ENCODE peak calls at places on chromosomes 13 and 19, in seven cellular contexts. U is substantia nigra; Z is DMS153; C is Caco-2; G is COR-L47; O is EH; N is stimulated activated CD4-positive, alpha-beta T cell treated with anti-CD3 and anti-CD28 coated beads, Interleukin-2, amount 100 ng/mL, for 48 hours. B is an unnamed sample.

GRCh38 chr13:112916296-112916695 is 52.7 kb upstream of the MCF2L start:
- DNase-seq in U (no peak), Z (no peak), C (no peak), G (no peak), O (no peak), N (no peak), B (no peak)

GRCh38 chr13:99312493-99312883 is 5.3 kb upstream of the GPR183 start:
- DNase-seq in U (peak; percentile 48), Z (no peak), C (no peak), G (no peak), O (peak; percentile 87), N (no peak), B (no peak)

GRCh38 chr19:10812196-10812595 is 23.8 kb downstream of the TMED1 start:
- DNase-seq in U (no peak), Z (no peak), C (no peak), G (no peak), O (peak; percentile 26), N (no peak), B (no peak)

GRCh38 chr19:43596842-43597461 is 557 bp downstream of the ZNF576 start:
- DNase-seq in U (no peak), Z (no peak), C (no peak), G (no peak), O (peak; percentile 24), N (no peak), B (no peak)

GRCh38 chr13:95494082-95494681 is 58.3 kb upstream of the CLDN10 start:
- DNase-seq in U (no peak), Z (peak; percentile 92), C (peak; percentile 66), G (peak; percentile 56), O (peak; percentile 57), N (no peak), B (peak; percentile 14)

GRCh38 chr13:74464656-74465055 is 330.5 kb upstream of the KLF12 start:
- DNase-seq in U (no peak), Z (no peak), C (no peak), G (peak; percentile 82), O (no peak), N (no peak), B (no peak)

GRCh38 chr19:48509467-48510194 is 2.0 kb downstream of the LMTK3 start:
- DNase-seq in U (no peak), Z (no peak), C (no peak), G (no peak), O (peak; percentile 42), N (no peak), B (no peak)

GRCh38 chr19:11018179-11018578 is 57.3 kb downstream of the SMARCA4 start:
- DNase-seq in U (no peak), Z (no peak), C (peak; percentile 32), G (no peak), O (no peak), N (no peak), B (no peak)

GRCh38 chr13:99982021-99982740 is 597 bp downstream of the ZIC2 start:
- DNase-seq in U (no peak), Z (no peak), C (peak; percentile 50), G (no peak), O (peak; percentile 28), N (no peak), B (no peak)

GRCh38 chr19:5032101-5032967 is 63.4 kb downstream of the KDM4B start:
- DNase-seq in U (no peak), Z (no peak), C (no peak), G (no peak), O (peak; percentile 19), N (no peak), B (no peak)

GRCh38 chr13:101623469-101624209 is 171.2 kb downstream of the ITGBL1 start:
- DNase-seq in U (no peak), Z (no peak), C (no peak), G (no peak), O (peak; percentile 35), N (no peak), B (no peak)

GRCh38 chr19:58054792-58055482 is 4.1 kb upstream of the ZNF135 start:
- DNase-seq in U (peak; percentile 37), Z (no peak), C (no peak), G (peak; percentile 5), O (no peak), N (no peak), B (no peak)

GRCh38 chr13:93603043-93603442 is 376.4 kb downstream of the GPC6 start:
- DNase-seq in U (no peak), Z (no peak), C (no peak), G (no peak), O (peak; percentile 81), N (no peak), B (no peak)

GRCh38 chr19:4556574-4557185 is 2.8 kb downstream of the SEMA6B start:
- DNase-seq in U (no peak), Z (no peak), C (peak; percentile 53), G (no peak), O (peak; percentile 33), N (peak; percentile 23), B (no peak)

GRCh38 chr19:52191951-52192350 is 2.1 kb downstream of the PPP2R1A start:
- DNase-seq in U (no peak), Z (no peak), C (no peak), G (no peak), O (no peak), N (no peak), B (no peak)

GRCh38 chr19:3179739-3180293 is 1.2 kb downstream of the S1PR4 start:
- DNase-seq in U (no peak), Z (no peak), C (no peak), G (no peak), O (no peak), N (no peak), B (no peak)

GRCh38 chr13:42720116-42720857 is 61.1 kb upstream of the FAM216B start:
- DNase-seq in U (no peak), Z (peak; percentile 71), C (peak; percentile 52), G (no peak), O (peak; percentile 96), N (no peak), B (no peak)

GRCh38 chr13:50923272-50923671 is 13.7 kb downstream of the RNASEH2B start:
- DNase-seq in U (no peak), Z (no peak), C (no peak), G (no peak), O (no peak), N (no peak), B (no peak)

GRCh38 chr19:50878851-50879250 is 5.6 kb downstream of the KLK2 start:
- DNase-seq in U (no peak), Z (no peak), C (no peak), G (no peak), O (no peak), N (no peak), B (no peak)

GRCh38 chr19:18780631-18781030 is 10.5 kb downstream of the COMP start:
- DNase-seq in U (no peak), Z (no peak), C (no peak), G (no peak), O (no peak), N (no peak), B (no peak)

GRCh38 chr19:34549833-34550232 is 68.3 kb downstream of the WTIP start:
- DNase-seq in U (no peak), Z (no peak), C (no peak), G (no peak), O (no peak), N (no peak), B (no peak)

GRCh38 chr19:12913011-12913561 is 6.0 kb downstream of the SYCE2 start:
- DNase-seq in U (peak; percentile 60), Z (peak; percentile 98), C (no peak), G (peak; percentile 98), O (peak; percentile 54), N (no peak), B (peak; percentile 99)

GRCh38 chr19:58009666-58010301 is 7.2 kb upstream of the ZNF606 start:
- DNase-seq in U (peak; percentile 73), Z (no peak), C (peak; percentile 81), G (peak; percentile 79), O (peak; percentile 41), N (peak; percentile 26), B (peak; percentile 83)

GRCh38 chr13:50257646-50258045 is 242.4 kb downstream of the KCNRG start:
- DNase-seq in U (no peak), Z (no peak), C (no peak), G (no peak), O (no peak), N (no peak), B (no peak)

GRCh38 chr13:108272333-108272732 is 2.8 kb downstream of the TNFSF13B start:
- DNase-seq in U (no peak), Z (no peak), C (no peak), G (no peak), O (peak; percentile 43), N (no peak), B (no peak)

GRCh38 chr13:110227416-110227815 is 79.5 kb downstream of the COL4A1 start:
- DNase-seq in U (no peak), Z (no peak), C (no peak), G (no peak), O (no peak), N (no peak), B (no peak)

GRCh38 chr19:14686411-14686810 is 3.4 kb upstream of the ZNF333 start:
- DNase-seq in U (no peak), Z (no peak), C (peak; percentile 9), G (peak; percentile 16), O (peak; percentile 8), N (peak; percentile 7), B (no peak)

GRCh38 chr13:102825921-102826706 is 19.7 kb upstream of the ERCC5 start:
- DNase-seq in U (no peak), Z (no peak), C (no peak), G (no peak), O (peak; percentile 92), N (no peak), B (no peak)

GRCh38 chr13:73754727-73755292 is 379.4 kb downstream of the KLF12 start:
- DNase-seq in U (no peak), Z (peak; percentile 49), C (peak; percentile 73), G (peak; percentile 71), O (peak; percentile 66), N (peak; percentile 28), B (peak; percentile 22)

GRCh38 chr13:40275636-40276035 is 390.8 kb downstream of the FOXO1 start:
- DNase-seq in U (no peak), Z (no peak), C (no peak), G (no peak), O (peak; percentile 82), N (no peak), B (no peak)

GRCh38 chr13:41694902-41695301 is 237.6 kb downstream of the RGCC start:
- DNase-seq in U (no peak), Z (no peak), C (peak; percentile 42), G (no peak), O (peak; percentile 97), N (no peak), B (no peak)

GRCh38 chr13:49225358-49226042 is 5.4 kb downstream of the MLNR start:
- DNase-seq in U (no peak), Z (peak; percentile 9), C (no peak), G (no peak), O (no peak), N (no peak), B (no peak)

GRCh38 chr19:7507884-7508283 is 8.0 kb upstream of the ZNF358 start:
- DNase-seq in U (no peak), Z (peak; percentile 78), C (peak; percentile 74), G (no peak), O (peak; percentile 93), N (no peak), B (no peak)

GRCh38 chr19:15283141-15283885 is 49.0 kb downstream of the BRD4 start:
- DNase-seq in U (no peak), Z (no peak), C (no peak), G (no peak), O (peak; percentile 73), N (peak; percentile 38), B (no peak)

GRCh38 chr19:6739390-6739883 is at the start of gene TRIP10:
- DNase-seq in U (peak; percentile 58), Z (peak; percentile 25), C (peak; percentile 81), G (no peak), O (peak; percentile 82), N (peak; percentile 73), B (no peak)

GRCh38 chr19:35843676-35844481 is 8.4 kb downstream of the NPHS1 start:
- DNase-seq in U (no peak), Z (peak; percentile 48), C (peak; percentile 26), G (no peak), O (peak; percentile 32), N (no peak), B (no peak)

GRCh38 chr13:41564046-41564445 is 106.7 kb downstream of the RGCC start:
- DNase-seq in U (no peak), Z (no peak), C (no peak), G (no peak), O (no peak), N (no peak), B (no peak)